ENCODE peak calls at places on chromosome 6, in four cellular contexts. Y is astrocyte of the spinal cord, X is heart left ventricle, Q is esophagus squamous epithelium. D is an unnamed sample.

GRCh38 chr6:123456836-123457235 is 179.9 kb downstream of the TRDN start:
- DNase-seq in X (no peak), Y (no peak), Q (no peak), D (no peak)

GRCh38 chr6:165852676-165853075 is 189.6 kb upstream of the PDE10A start:
- DNase-seq in X (no peak), Q (no peak), Y (no peak), D (no peak)

GRCh38 chr6:27238010-27238983 is 9.2 kb upstream of the PRSS16 start:
- DNase-seq in Y (no peak), Q (no peak), X (no peak), D (no peak)

GRCh38 chr6:64782877-64783276 is 924.1 kb downstream of the EYS start:
- DNase-seq in X (no peak), Y (no peak), Q (no peak), D (no peak)

GRCh38 chr6:130927305-130927704 is 100.1 kb downstream of the SMLR1 start:
- DNase-seq in X (no peak), Q (no peak), Y (no peak), D (no peak)

GRCh38 chr6:1832844-1833787 is 223.4 kb downstream of the FOXC1 start:
- DNase-seq in X (peak), Q (no peak), Y (peak), D (no peak)

GRCh38 chr6:43331876-43332275 is 23.2 kb upstream of the CRIP3 start:
- DNase-seq in Y (no peak), X (no peak), Q (no peak), D (no peak)

GRCh38 chr6:106973841-106974336 is 640 bp downstream of the CD24 start:
- DNase-seq in Q (no peak), X (no peak), Y (peak), D (no peak)

GRCh38 chr6:51529240-51529639 is 558.2 kb downstream of the PKHD1 start:
- DNase-seq in X (no peak), Y (no peak), Q (no peak), D (no peak)

GRCh38 chr6:26420607-26421235 is 18.6 kb downstream of the BTN3A1 start:
- DNase-seq in X (peak), Y (peak), Q (no peak), D (no peak)

GRCh38 chr6:78131521-78131920 is 478.7 kb downstream of the MEI4 start:
- DNase-seq in X (no peak), Q (no peak), Y (no peak), D (no peak)

DNA sequence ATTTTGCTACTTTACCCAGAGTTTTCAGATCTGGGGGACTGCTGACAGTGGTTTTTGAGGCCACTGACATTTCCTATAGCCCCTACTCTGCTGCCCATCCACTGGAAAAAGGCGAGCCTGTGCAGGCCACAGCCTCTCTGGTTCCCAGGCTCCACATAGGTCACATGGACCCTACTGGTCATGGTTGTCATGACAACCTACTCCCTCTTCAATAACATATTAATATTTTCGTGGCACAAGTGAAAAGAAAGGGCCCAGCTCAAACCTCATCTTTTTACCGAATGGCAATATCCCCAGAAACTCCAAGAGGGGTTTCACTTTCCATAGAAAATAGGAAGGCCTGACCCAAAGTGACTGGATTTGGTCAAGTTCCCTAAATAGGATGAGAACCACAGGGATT is 11.0 kb upstream of the FOXO3 start:
- DNase-seq in Q (no peak), Y (peak), X (no peak), D (no peak)
- TF ChIP-seq CTCF in Q (no peak), Y (no peak), X (no peak), D (no peak)

GRCh38 chr6:56246941-56247653 is at the start of gene COL21A1:
- DNase-seq in Y (peak), X (peak), Q (no peak), D (no peak)
- TF ChIP-seq CTCF in Y (peak), X (no peak), Q (no peak), D (peak)

GRCh38 chr6:29924287-29924686 is 18.0 kb upstream of the HLA-A start:
- DNase-seq in Y (no peak), Q (no peak), X (no peak), D (no peak)

GRCh38 chr6:29926795-29927427 is 15.4 kb upstream of the HLA-A start:
- DNase-seq in X (peak), Q (peak), Y (peak), D (no peak)

GRCh38 chr6:29926081-29926794 is 16.1 kb upstream of the HLA-A start:
- DNase-seq in Q (no peak), X (peak), Y (peak), D (no peak)

GRCh38 chr6:29925341-29926080 is 16.8 kb upstream of the HLA-A start:
- DNase-seq in Q (no peak), X (peak), Y (no peak), D (no peak)

DNA sequence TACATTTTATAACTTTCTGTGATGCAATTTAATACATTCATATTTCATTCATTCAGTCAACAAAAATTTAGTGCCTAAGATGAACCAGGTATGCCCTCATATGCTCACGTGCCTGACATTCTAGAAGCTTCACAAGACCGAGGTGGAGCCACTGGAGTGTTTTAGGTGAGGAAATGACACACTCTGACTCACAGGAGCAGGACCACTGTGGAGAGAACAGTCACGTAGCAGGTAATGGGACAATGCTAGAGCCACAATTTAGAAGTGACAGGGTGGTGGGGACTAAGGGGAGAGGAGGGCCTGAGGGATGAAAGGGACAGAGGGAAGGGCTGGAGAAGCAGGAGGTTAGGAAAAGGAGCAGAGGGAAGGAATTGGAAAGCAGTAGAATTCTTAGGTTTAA is 17.6 kb upstream of the HLA-A start:
- DNase-seq in Q (no peak), Y (no peak), X (no peak), D (no peak)
- TF ChIP-seq CTCF in Q (no peak), Y (no peak), X (no peak), D (no peak)

GRCh38 chr6:57268294-57268640 is 46.2 kb upstream of the RAB23 start:
- DNase-seq in X (no peak), Q (no peak), Y (no peak), D (no peak)
- TF ChIP-seq CTCF in X (no peak), Q (no peak), Y (no peak), D (peak)

GRCh38 chr6:33312361-33313104 is 1.3 kb downstream of the TAPBP start:
- DNase-seq in Q (no peak), X (peak), Y (peak), D (no peak)
- TF ChIP-seq CTCF in Q (no peak), X (no peak), Y (no peak), D (no peak)

GRCh38 chr6:15464211-15464725 is 198.6 kb downstream of the DTNBP1 start:
- DNase-seq in Y (no peak), Q (no peak), X (no peak), D (peak)
- TF ChIP-seq CTCF in Y (peak), Q (peak), X (peak), D (peak)